ENCODE peak calls at places on chromosomes 16 and 17, in ten cellular contexts. R is AG04450, L is mucosa of descending colon, W is A549, K is nephron progenitor cell, U is left lung, I is osteoblast, E is fibroblast of mammary gland, Q is foreskin fibroblast, P is tibial artery. J is an unnamed sample.

GRCh38 chr17:34519286-34519685 is 60.1 kb upstream of the TMEM132E start:
- DNase-seq in K (peak), P (no peak), E (peak), I (no peak), U (no peak), L (peak), W (peak), Q (peak), R (no peak), J (no peak)

GRCh38 chr16:31135535-31136286 is at the start of gene PRSS8:
- DNase-seq in L (peak), K (peak), W (no peak), R (no peak), Q (no peak), I (peak), P (peak), E (no peak), U (peak), J (no peak)

GRCh38 chr17:61422869-61423268 is 23.2 kb downstream of the TBX2 start:
- DNase-seq in Q (no peak), R (no peak), L (no peak), P (no peak), K (no peak), E (no peak), W (no peak), U (no peak), I (no peak), J (no peak)

GRCh38 chr16:77898671-77899211 is 110.4 kb downstream of the VAT1L start:
- DNase-seq in I (no peak), R (peak), E (peak), W (no peak), L (no peak), U (no peak), Q (peak), P (no peak), K (no peak), J (no peak)

GRCh38 chr17:35350493-35350892 is 22.9 kb downstream of the SLFN11 start:
- DNase-seq in L (no peak), I (no peak), U (no peak), P (no peak), Q (no peak), W (no peak), R (no peak), K (no peak), E (no peak), J (no peak)

GRCh38 chr17:57499648-57500049 is 243.3 kb downstream of the MSI2 start:
- DNase-seq in U (no peak), Q (no peak), E (no peak), P (no peak), L (no peak), W (peak), R (no peak), K (no peak), I (peak), J (no peak)

GRCh38 chr17:57459286-57459915 is 203.1 kb downstream of the MSI2 start:
- DNase-seq in E (peak), R (no peak), W (peak), K (no peak), U (no peak), P (no peak), Q (no peak), I (peak), L (no peak), J (no peak)

GRCh38 chr17:50884354-50885311 is 18.5 kb upstream of the TOB1 start:
- DNase-seq in Q (no peak), E (no peak), W (no peak), L (peak), R (no peak), I (no peak), K (no peak), P (no peak), U (no peak), J (peak)

GRCh38 chr16:85605912-85606841 is 6.9 kb upstream of the GSE1 start:
- DNase-seq in L (no peak), U (no peak), W (no peak), R (no peak), E (no peak), Q (no peak), P (no peak), I (no peak), K (no peak), J (no peak)

GRCh38 chr16:30335598-30336474 is 19.3 kb downstream of the CD2BP2 start:
- DNase-seq in W (no peak), L (peak), U (no peak), P (no peak), R (no peak), I (peak), K (no peak), E (peak), Q (peak), J (no peak)

GRCh38 chr17:14261406-14261805 is 24.7 kb upstream of the CDRT15 start:
- DNase-seq in U (no peak), W (no peak), P (no peak), E (no peak), K (no peak), I (no peak), R (no peak), L (no peak), Q (no peak), J (no peak)

GRCh38 chr17:38485146-38485468 is 56.8 kb downstream of the ARHGAP23 start:
- DNase-seq in P (no peak), R (no peak), U (no peak), I (no peak), E (no peak), W (no peak), K (no peak), L (no peak), Q (no peak), J (no peak)

GRCh38 chr17:15323147-15323546 is 18.2 kb downstream of the TEKT3 start:
- DNase-seq in P (no peak), L (no peak), Q (no peak), K (no peak), I (no peak), U (no peak), R (no peak), W (no peak), E (no peak), J (no peak)

GRCh38 chr17:76667356-76667755 is 23.8 kb upstream of the ST6GALNAC1 start:
- DNase-seq in K (no peak), Q (no peak), U (no peak), E (no peak), L (no peak), W (no peak), R (no peak), P (no peak), I (peak), J (no peak)

GRCh38 chr17:39209317-39210092 is 9.4 kb downstream of the RPL19 start:
- DNase-seq in I (peak), W (no peak), P (peak), E (peak), Q (peak), K (peak), R (no peak), U (peak), L (peak), J (peak)

GRCh38 chr17:46002311-46002972 is 3.4 kb downstream of the STH start:
- DNase-seq in W (peak), R (peak), L (peak), K (peak), P (peak), Q (peak), E (peak), I (peak), U (no peak), J (peak)

DNA sequence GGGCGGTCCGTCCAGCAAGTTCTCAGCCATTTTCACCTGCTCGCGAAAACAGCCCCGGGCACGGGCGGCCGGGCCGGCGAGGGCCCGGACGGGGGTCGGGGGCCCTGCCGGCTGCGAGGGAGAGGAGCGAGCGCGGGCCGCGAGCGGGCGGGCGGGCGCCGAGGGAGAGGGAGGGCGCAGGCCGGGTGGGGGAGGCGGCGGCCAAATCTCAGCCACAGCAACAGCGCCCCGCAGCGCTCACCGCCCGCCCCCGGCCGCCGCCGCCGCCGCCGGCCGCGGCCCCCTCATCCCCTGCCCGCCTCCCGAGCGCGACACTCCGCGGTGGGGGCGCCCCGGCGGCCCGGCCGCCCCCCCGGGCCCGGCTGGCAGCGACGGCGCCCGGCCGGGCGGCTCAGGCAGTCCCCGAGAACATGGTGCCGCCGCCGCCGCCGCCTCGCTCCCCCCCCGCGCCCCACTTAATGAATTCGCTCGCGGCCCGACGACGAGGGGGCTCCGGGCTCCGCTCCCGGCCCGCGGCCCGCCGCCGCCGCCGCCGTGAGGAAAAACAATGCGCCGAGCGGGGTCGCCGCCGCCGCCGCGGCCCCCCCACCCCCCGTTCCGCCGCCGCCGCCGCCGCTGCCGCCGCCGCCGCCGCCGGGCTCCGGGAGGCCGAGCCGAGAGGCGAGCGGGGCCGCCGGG is 487 bp downstream of the CREBBP start:
- DNase-seq in R (no peak), E (peak), Q (peak), P (peak), L (peak), U (peak), I (peak), W (peak), K (peak), J (peak)
- TF ChIP-seq CTCF in R (no peak), E (no peak), Q (no peak), P (no peak), L (no peak), U (no peak), I (no peak), W (peak), K (no peak), J (no peak)

GRCh38 chr16:24041834-24042631 is 206.2 kb downstream of the PRKCB start:
- DNase-seq in I (peak), P (no peak), U (no peak), K (peak), Q (peak), W (peak), R (peak), L (peak), E (peak), J (peak)
- TF ChIP-seq CTCF in I (peak), P (peak), U (peak), K (peak), Q (peak), W (peak), R (peak), L (peak), E (peak), J (peak)

GRCh38 chr17:81310963-81311550 is 15.9 kb upstream of the SLC38A10 start:
- DNase-seq in Q (no peak), L (no peak), E (no peak), I (no peak), W (no peak), R (no peak), P (no peak), U (peak), K (peak), J (no peak)

GRCh38 chr17:81309859-81310839 is 15.0 kb upstream of the SLC38A10 start:
- DNase-seq in P (no peak), K (no peak), R (no peak), W (no peak), L (no peak), U (peak), E (no peak), Q (no peak), I (no peak), J (no peak)

GRCh38 chr17:81313776-81314409 is 18.8 kb upstream of the SLC38A10 start:
- DNase-seq in K (no peak), P (no peak), W (no peak), U (peak), I (no peak), L (no peak), E (no peak), Q (no peak), R (no peak), J (no peak)

GRCh38 chr17:81312624-81313325 is 17.7 kb upstream of the SLC38A10 start:
- DNase-seq in E (no peak), U (peak), R (no peak), L (no peak), P (no peak), W (no peak), Q (no peak), I (no peak), K (no peak), J (no peak)

DNA sequence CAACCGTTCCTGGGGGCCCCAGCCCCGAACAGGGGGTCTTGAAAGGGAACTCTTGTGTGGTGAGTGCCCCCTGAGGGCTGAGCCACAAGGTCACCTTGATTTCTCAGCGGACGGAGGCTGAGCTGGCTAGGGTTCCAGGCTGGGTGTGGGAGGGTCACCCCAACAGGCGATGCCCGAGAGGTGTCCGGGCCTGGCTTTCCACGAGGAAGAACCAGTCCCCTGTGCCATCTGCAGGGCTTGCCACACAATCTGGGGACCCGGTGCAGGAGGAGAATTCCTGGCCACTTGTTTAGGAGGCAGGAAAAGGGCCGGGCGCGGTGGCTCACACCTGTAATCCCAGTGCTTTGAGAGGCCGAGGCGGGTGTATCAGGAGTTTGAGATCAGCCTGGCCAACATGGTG is 16.8 kb upstream of the SLC38A10 start:
- DNase-seq in I (no peak), K (no peak), R (no peak), Q (no peak), P (no peak), U (peak), L (no peak), E (no peak), W (no peak), J (no peak)
- TF ChIP-seq CTCF in I (no peak), K (no peak), R (no peak), Q (no peak), P (no peak), U (no peak), L (no peak), E (no peak), W (no peak), J (no peak)

GRCh38 chr17:4742629-4743028 is 2.9 kb upstream of the CXCL16 start:
- DNase-seq in W (no peak), Q (no peak), K (no peak), E (no peak), P (no peak), R (no peak), L (no peak), I (peak), U (no peak), J (no peak)
- TF ChIP-seq CTCF in W (no peak), Q (no peak), K (no peak), E (no peak), P (no peak), R (no peak), L (no peak), I (no peak), U (no peak), J (no peak)

GRCh38 chr17:8964801-8965393 is 610 bp downstream of the PIK3R5 start:
- DNase-seq in I (no peak), E (no peak), P (no peak), R (no peak), Q (no peak), K (no peak), L (peak), U (peak), W (no peak), J (no peak)

GRCh38 chr17:8963665-8964258 is 1.7 kb downstream of the PIK3R5 start:
- DNase-seq in L (no peak), R (no peak), P (no peak), W (no peak), U (no peak), I (no peak), K (no peak), Q (no peak), E (no peak), J (no peak)

GRCh38 chr17:8963017-8963416 is 2.5 kb downstream of the PIK3R5 start:
- DNase-seq in W (no peak), E (no peak), U (no peak), I (no peak), L (no peak), Q (no peak), R (no peak), K (no peak), P (no peak), J (no peak)

GRCh38 chr17:8966926-8967325 is 1.4 kb upstream of the PIK3R5 start:
- DNase-seq in Q (no peak), K (no peak), E (no peak), P (no peak), L (no peak), U (no peak), R (no peak), W (no peak), I (peak), J (no peak)

GRCh38 chr17:8965394-8966168 is at the start of gene PIK3R5:
- DNase-seq in W (no peak), Q (no peak), K (peak), E (no peak), L (peak), I (no peak), U (peak), R (no peak), P (peak), J (peak)
- TF ChIP-seq CTCF in W (no peak), Q (no peak), K (no peak), E (no peak), L (no peak), I (no peak), U (peak), R (no peak), P (no peak), J (no peak)

GRCh38 chr16:73037845-73038570 is 9.9 kb downstream of the ZFHX3 start:
- DNase-seq in E (no peak), W (no peak), R (no peak), I (no peak), Q (no peak), K (no peak), P (peak), L (no peak), U (no peak), J (no peak)

GRCh38 chr16:73040136-73040535 is 7.8 kb downstream of the ZFHX3 start:
- DNase-seq in R (no peak), K (no peak), E (no peak), U (no peak), W (no peak), Q (no peak), P (peak), L (no peak), I (peak), J (no peak)

GRCh38 chr16:73036074-73036826 is 11.7 kb downstream of the ZFHX3 start:
- DNase-seq in P (no peak), I (no peak), K (no peak), W (no peak), U (no peak), E (no peak), Q (no peak), L (no peak), R (no peak), J (no peak)

GRCh38 chr16:73034374-73034773 is 13.6 kb downstream of the ZFHX3 start:
- DNase-seq in Q (no peak), W (no peak), K (no peak), E (no peak), P (no peak), I (no peak), R (no peak), U (no peak), L (no peak), J (no peak)

GRCh38 chr16:73037331-73037745 is 10.6 kb downstream of the ZFHX3 start:
- DNase-seq in L (no peak), I (no peak), K (no peak), U (no peak), W (no peak), P (peak), E (no peak), Q (no peak), R (no peak), J (no peak)
- TF ChIP-seq CTCF in L (no peak), I (no peak), K (no peak), U (no peak), W (no peak), P (no peak), E (no peak), Q (no peak), R (no peak), J (no peak)

GRCh38 chr17:82452162-82452561 is 1.6 kb upstream of the CYBC1 start:
- DNase-seq in E (no peak), L (no peak), I (no peak), Q (no peak), R (no peak), W (no peak), K (no peak), U (no peak), P (no peak), J (no peak)

GRCh38 chr17:82446649-82447048 is 3.9 kb downstream of the CYBC1 start:
- DNase-seq in U (no peak), Q (no peak), L (no peak), I (peak), W (no peak), P (no peak), K (no peak), E (no peak), R (no peak), J (no peak)

GRCh38 chr17:82449883-82450356 is 632 bp downstream of the CYBC1 start:
- DNase-seq in R (no peak), K (no peak), W (no peak), U (no peak), I (no peak), Q (no peak), E (no peak), P (no peak), L (peak), J (no peak)

GRCh38 chr17:82449136-82449882 is 1.2 kb downstream of the CYBC1 start:
- DNase-seq in W (no peak), L (peak), K (no peak), Q (no peak), P (no peak), E (no peak), R (no peak), U (no peak), I (peak), J (peak)

DNA sequence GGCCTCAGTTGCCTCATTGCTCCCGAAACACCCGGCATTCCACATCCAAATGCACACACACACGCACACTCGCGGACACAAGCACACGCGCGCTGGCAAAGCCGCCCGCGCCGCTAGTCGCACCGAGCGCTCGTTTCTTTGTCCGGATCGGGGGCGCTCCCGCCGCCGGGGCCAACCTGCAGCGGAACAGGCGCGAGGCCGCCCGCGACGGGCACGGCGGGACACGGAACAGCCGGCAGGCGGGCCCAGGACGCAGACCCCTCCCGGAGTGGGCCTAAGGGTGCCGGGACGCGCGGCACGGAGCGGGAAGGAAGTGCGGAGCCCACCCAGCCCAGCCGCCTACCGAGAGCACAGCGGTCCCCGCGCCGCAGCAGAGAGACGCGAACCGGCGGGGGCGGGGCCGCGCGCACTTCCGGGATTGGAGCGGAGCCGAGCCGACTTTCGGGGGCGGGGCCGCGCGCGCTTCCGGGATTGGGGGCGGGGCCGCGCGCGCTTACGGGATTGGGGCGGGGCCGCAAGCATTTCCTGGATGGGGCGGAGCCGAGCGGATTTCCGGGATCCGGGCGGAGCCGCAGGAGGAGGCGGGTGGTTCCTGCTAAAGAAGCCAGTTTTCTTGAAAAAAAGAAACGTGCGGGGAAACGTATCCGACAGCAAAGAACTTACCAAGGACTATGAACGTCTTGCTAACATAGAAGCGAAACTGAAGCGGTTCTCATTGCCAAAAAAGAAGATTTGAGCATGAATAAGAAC is at the start of gene CYBC1:
- DNase-seq in K (peak), E (peak), I (peak), W (peak), L (peak), U (peak), R (peak), P (peak), Q (peak), J (peak)
- TF ChIP-seq CTCF in K (no peak), E (no peak), I (no peak), W (no peak), L (no peak), U (no peak), R (no peak), P (no peak), Q (no peak), J (no peak)